ENCODE peak calls at places on chromosomes 2 and 18, in seven cellular contexts. One of them, this sample, is unnamed.
A peak's percentile ranks its signal among the peaks of the same experiment; 100 is the strongest.

GRCh38 chr2:168574856-168575630 is 119.0 kb downstream of the CERS6 start:
- DNase-seq in CD4-positive, alpha-beta memory T cell: no peak
- DNase-seq in prostate gland: no peak
- DNase-seq in CD8-positive, alpha-beta memory T cell: no peak
- DNase-seq in heart left ventricle: no peak
- DNase-seq in tibial artery: no peak
- DNase-seq in left ventricle myocardium inferior: no peak
- DNase-seq in this sample: no peak

GRCh38 chr2:110858135-110858737 is 125.9 kb downstream of the ACOXL start:
- DNase-seq in CD4-positive, alpha-beta memory T cell: peak; percentile 83
- DNase-seq in prostate gland: no peak
- DNase-seq in CD8-positive, alpha-beta memory T cell: peak; percentile 89
- DNase-seq in heart left ventricle: no peak
- DNase-seq in tibial artery: no peak
- DNase-seq in left ventricle myocardium inferior: no peak
- DNase-seq in this sample: no peak

GRCh38 chr2:99860720-99861375 is 281.5 kb downstream of the AFF3 start:
- DNase-seq in CD4-positive, alpha-beta memory T cell: no peak
- DNase-seq in prostate gland: no peak
- DNase-seq in CD8-positive, alpha-beta memory T cell: no peak
- DNase-seq in heart left ventricle: no peak
- DNase-seq in tibial artery: no peak
- DNase-seq in left ventricle myocardium inferior: no peak
- DNase-seq in this sample: no peak

GRCh38 chr2:222057249-222058073 is 241.3 kb downstream of the PAX3 start:
- DNase-seq in CD4-positive, alpha-beta memory T cell: no peak
- DNase-seq in prostate gland: no peak
- DNase-seq in CD8-positive, alpha-beta memory T cell: no peak
- DNase-seq in heart left ventricle: no peak
- DNase-seq in tibial artery: no peak
- DNase-seq in left ventricle myocardium inferior: no peak
- DNase-seq in this sample: no peak

GRCh38 chr2:215535726-215536125 is 99.9 kb upstream of the FN1 start:
- DNase-seq in CD4-positive, alpha-beta memory T cell: no peak
- DNase-seq in prostate gland: no peak
- DNase-seq in CD8-positive, alpha-beta memory T cell: no peak
- DNase-seq in heart left ventricle: no peak
- DNase-seq in tibial artery: no peak
- DNase-seq in left ventricle myocardium inferior: no peak
- DNase-seq in this sample: no peak

GRCh38 chr18:77071711-77072292 is 60.8 kb downstream of the MBP start:
- DNase-seq in CD4-positive, alpha-beta memory T cell: peak; percentile 94
- DNase-seq in prostate gland: no peak
- DNase-seq in CD8-positive, alpha-beta memory T cell: peak; percentile 83
- DNase-seq in heart left ventricle: peak; percentile 59
- DNase-seq in tibial artery: no peak
- DNase-seq in left ventricle myocardium inferior: no peak
- DNase-seq in this sample: peak; percentile 64

GRCh38 chr2:218019411-218020060 is 16.7 kb upstream of the TNS1 start:
- DNase-seq in CD4-positive, alpha-beta memory T cell: no peak
- DNase-seq in prostate gland: no peak
- DNase-seq in CD8-positive, alpha-beta memory T cell: no peak
- DNase-seq in heart left ventricle: peak; percentile 19
- DNase-seq in tibial artery: no peak
- DNase-seq in left ventricle myocardium inferior: peak; percentile 8
- DNase-seq in this sample: no peak

GRCh38 chr2:196233033-196233807 is 61.8 kb upstream of the STK17B start:
- DNase-seq in CD4-positive, alpha-beta memory T cell: no peak
- DNase-seq in prostate gland: peak; percentile 80
- DNase-seq in CD8-positive, alpha-beta memory T cell: no peak
- DNase-seq in heart left ventricle: no peak
- DNase-seq in tibial artery: peak; percentile 44
- DNase-seq in left ventricle myocardium inferior: no peak
- DNase-seq in this sample: no peak

GRCh38 chr18:48142353-48142752 is 211.9 kb upstream of the SMAD2 start:
- DNase-seq in CD4-positive, alpha-beta memory T cell: no peak
- DNase-seq in prostate gland: no peak
- DNase-seq in CD8-positive, alpha-beta memory T cell: no peak
- DNase-seq in heart left ventricle: no peak
- DNase-seq in tibial artery: no peak
- DNase-seq in left ventricle myocardium inferior: no peak
- DNase-seq in this sample: no peak

GRCh38 chr2:103823847-103824246 is 1030.1 kb upstream of the POU3F3 start:
- DNase-seq in CD4-positive, alpha-beta memory T cell: no peak
- DNase-seq in prostate gland: no peak
- DNase-seq in CD8-positive, alpha-beta memory T cell: no peak
- DNase-seq in heart left ventricle: no peak
- DNase-seq in tibial artery: no peak
- DNase-seq in left ventricle myocardium inferior: no peak
- DNase-seq in this sample: no peak

GRCh38 chr18:4453712-4454547 is 1.2 kb downstream of the DLGAP1 start:
- DNase-seq in CD4-positive, alpha-beta memory T cell: no peak
- DNase-seq in prostate gland: no peak
- DNase-seq in CD8-positive, alpha-beta memory T cell: no peak
- DNase-seq in heart left ventricle: no peak
- DNase-seq in tibial artery: no peak
- DNase-seq in left ventricle myocardium inferior: no peak
- DNase-seq in this sample: no peak

GRCh38 chr2:188297983-188298382 is 6.3 kb downstream of the GULP1 start:
- DNase-seq in CD4-positive, alpha-beta memory T cell: no peak
- DNase-seq in prostate gland: no peak
- DNase-seq in CD8-positive, alpha-beta memory T cell: no peak
- DNase-seq in heart left ventricle: no peak
- DNase-seq in tibial artery: no peak
- DNase-seq in left ventricle myocardium inferior: no peak
- DNase-seq in this sample: no peak

GRCh38 chr2:39991298-39991697 is 212.2 kb upstream of the THUMPD2 start:
- DNase-seq in CD4-positive, alpha-beta memory T cell: no peak
- DNase-seq in prostate gland: no peak
- DNase-seq in CD8-positive, alpha-beta memory T cell: no peak
- DNase-seq in heart left ventricle: no peak
- DNase-seq in tibial artery: no peak
- DNase-seq in left ventricle myocardium inferior: no peak
- DNase-seq in this sample: no peak

GRCh38 chr18:79601234-79601633 is 78.4 kb upstream of the CTDP1 start:
- DNase-seq in CD4-positive, alpha-beta memory T cell: no peak
- DNase-seq in prostate gland: no peak
- DNase-seq in CD8-positive, alpha-beta memory T cell: no peak
- DNase-seq in heart left ventricle: no peak
- DNase-seq in tibial artery: no peak
- DNase-seq in left ventricle myocardium inferior: no peak
- DNase-seq in this sample: no peak

GRCh38 chr18:908631-909621 is 4.3 kb downstream of the ADCYAP1 start:
- DNase-seq in CD4-positive, alpha-beta memory T cell: no peak
- DNase-seq in prostate gland: no peak
- DNase-seq in CD8-positive, alpha-beta memory T cell: no peak
- DNase-seq in heart left ventricle: no peak
- DNase-seq in tibial artery: no peak
- DNase-seq in left ventricle myocardium inferior: no peak
- DNase-seq in this sample: no peak

GRCh38 chr2:181658444-181658843 is 1.5 kb upstream of the CERKL start:
- DNase-seq in CD4-positive, alpha-beta memory T cell: no peak
- DNase-seq in prostate gland: no peak
- DNase-seq in CD8-positive, alpha-beta memory T cell: no peak
- DNase-seq in heart left ventricle: no peak
- DNase-seq in tibial artery: no peak
- DNase-seq in left ventricle myocardium inferior: no peak
- DNase-seq in this sample: no peak

GRCh38 chr2:102585704-102586404 is 33.5 kb upstream of the SLC9A2 start:
- DNase-seq in CD4-positive, alpha-beta memory T cell: no peak
- DNase-seq in prostate gland: peak; percentile 6
- DNase-seq in CD8-positive, alpha-beta memory T cell: no peak
- DNase-seq in heart left ventricle: no peak
- DNase-seq in tibial artery: no peak
- DNase-seq in left ventricle myocardium inferior: no peak
- DNase-seq in this sample: no peak

GRCh38 chr2:241546771-241547498 is 11.6 kb upstream of the BOK start:
- DNase-seq in CD4-positive, alpha-beta memory T cell: no peak
- DNase-seq in prostate gland: no peak
- DNase-seq in CD8-positive, alpha-beta memory T cell: no peak
- DNase-seq in heart left ventricle: no peak
- DNase-seq in tibial artery: no peak
- DNase-seq in left ventricle myocardium inferior: no peak
- DNase-seq in this sample: no peak

GRCh38 chr18:67282796-67283195 is 233.7 kb downstream of the DSEL start:
- DNase-seq in CD4-positive, alpha-beta memory T cell: no peak
- DNase-seq in prostate gland: no peak
- DNase-seq in CD8-positive, alpha-beta memory T cell: no peak
- DNase-seq in heart left ventricle: no peak
- DNase-seq in tibial artery: no peak
- DNase-seq in left ventricle myocardium inferior: no peak
- DNase-seq in this sample: no peak

GRCh38 chr2:159044804-159045286 is 76.4 kb downstream of the TANC1 start:
- DNase-seq in CD4-positive, alpha-beta memory T cell: no peak
- DNase-seq in prostate gland: no peak
- DNase-seq in CD8-positive, alpha-beta memory T cell: no peak
- DNase-seq in heart left ventricle: no peak
- DNase-seq in tibial artery: no peak
- DNase-seq in left ventricle myocardium inferior: no peak
- DNase-seq in this sample: no peak

GRCh38 chr2:28765316-28765715 is 13.7 kb downstream of the PPP1CB start:
- DNase-seq in CD4-positive, alpha-beta memory T cell: no peak
- DNase-seq in prostate gland: no peak
- DNase-seq in CD8-positive, alpha-beta memory T cell: no peak
- DNase-seq in heart left ventricle: no peak
- DNase-seq in tibial artery: no peak
- DNase-seq in left ventricle myocardium inferior: no peak
- DNase-seq in this sample: no peak

GRCh38 chr2:79223539-79223938 is 64.0 kb upstream of the REG3A start:
- DNase-seq in CD4-positive, alpha-beta memory T cell: no peak
- DNase-seq in prostate gland: no peak
- DNase-seq in CD8-positive, alpha-beta memory T cell: no peak
- DNase-seq in heart left ventricle: no peak
- DNase-seq in tibial artery: no peak
- DNase-seq in left ventricle myocardium inferior: no peak
- DNase-seq in this sample: no peak

GRCh38 chr18:59029663-59030421 is 109.8 kb upstream of the SEC11C start:
- DNase-seq in CD4-positive, alpha-beta memory T cell: no peak
- DNase-seq in prostate gland: no peak
- DNase-seq in CD8-positive, alpha-beta memory T cell: no peak
- DNase-seq in heart left ventricle: no peak
- DNase-seq in tibial artery: no peak
- DNase-seq in left ventricle myocardium inferior: no peak
- DNase-seq in this sample: no peak

GRCh38 chr18:6382968-6383367 is 31.7 kb downstream of the L3MBTL4 start:
- DNase-seq in CD4-positive, alpha-beta memory T cell: no peak
- DNase-seq in prostate gland: no peak
- DNase-seq in CD8-positive, alpha-beta memory T cell: no peak
- DNase-seq in heart left ventricle: no peak
- DNase-seq in tibial artery: no peak
- DNase-seq in left ventricle myocardium inferior: no peak
- DNase-seq in this sample: no peak

GRCh38 chr2:216922170-216922780 is 62.4 kb upstream of the TNP1 start:
- DNase-seq in CD4-positive, alpha-beta memory T cell: no peak
- DNase-seq in prostate gland: no peak
- DNase-seq in CD8-positive, alpha-beta memory T cell: no peak
- DNase-seq in heart left ventricle: no peak
- DNase-seq in tibial artery: no peak
- DNase-seq in left ventricle myocardium inferior: no peak
- DNase-seq in this sample: no peak

GRCh38 chr18:13712400-13713131 is 13.8 kb downstream of the FAM210A start:
- DNase-seq in CD4-positive, alpha-beta memory T cell: no peak
- DNase-seq in prostate gland: no peak
- DNase-seq in CD8-positive, alpha-beta memory T cell: no peak
- DNase-seq in heart left ventricle: no peak
- DNase-seq in tibial artery: no peak
- DNase-seq in left ventricle myocardium inferior: no peak
- DNase-seq in this sample: no peak
- H3K9me3 ChIP-seq in CD4-positive, alpha-beta memory T cell: no peaks in the 10 kb centered on the region
- H3K9me3 ChIP-seq in prostate gland: no peaks in the 10 kb centered on the region
- H3K9me3 ChIP-seq in CD8-positive, alpha-beta memory T cell: no peaks in the 10 kb centered on the region
- H3K9me3 ChIP-seq in heart left ventricle: no peaks in the 10 kb centered on the region
- H3K9me3 ChIP-seq in tibial artery: no peaks in the 10 kb centered on the region
- H3K9me3 ChIP-seq in left ventricle myocardium inferior: peaks cover under 1% of the 10 kb centered on the region
- H3K9me3 ChIP-seq in this sample: no peaks in the 10 kb centered on the region

GRCh38 chr2:95017836-95018235 is 7.7 kb upstream of the MAL start:
- DNase-seq in CD4-positive, alpha-beta memory T cell: no peak
- DNase-seq in prostate gland: no peak
- DNase-seq in CD8-positive, alpha-beta memory T cell: no peak
- DNase-seq in heart left ventricle: no peak
- DNase-seq in tibial artery: no peak
- DNase-seq in left ventricle myocardium inferior: no peak
- DNase-seq in this sample: no peak
- H3K9me3 ChIP-seq in CD4-positive, alpha-beta memory T cell: no peaks in the 10 kb centered on the region
- H3K9me3 ChIP-seq in prostate gland: no peaks in the 10 kb centered on the region
- H3K9me3 ChIP-seq in CD8-positive, alpha-beta memory T cell: no peaks in the 10 kb centered on the region
- H3K9me3 ChIP-seq in heart left ventricle: no peaks in the 10 kb centered on the region
- H3K9me3 ChIP-seq in tibial artery: no peaks in the 10 kb centered on the region
- H3K9me3 ChIP-seq in left ventricle myocardium inferior: no peaks in the 10 kb centered on the region
- H3K9me3 ChIP-seq in this sample: no peaks in the 10 kb centered on the region

DNA sequence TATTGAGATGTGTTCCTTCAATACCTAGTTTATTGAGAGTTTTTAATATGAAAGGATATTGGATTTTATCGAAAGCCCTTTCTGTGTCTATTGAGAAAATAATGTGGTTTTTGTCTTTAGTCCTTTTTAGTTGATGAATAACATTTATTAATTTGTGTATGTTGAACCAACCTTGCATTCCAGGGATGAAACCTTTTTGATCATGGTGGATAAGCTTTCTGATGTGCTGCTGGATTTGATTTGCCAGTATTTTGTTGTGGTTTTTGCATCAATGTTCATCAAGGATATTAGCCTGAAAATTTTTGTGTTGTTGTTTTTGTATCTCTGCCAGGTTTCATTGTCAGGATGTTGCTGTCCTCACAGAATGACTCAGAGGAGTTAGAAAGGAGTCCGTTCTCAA is 1710.4 kb downstream of the SUCLG1 start:
- DNase-seq in CD4-positive, alpha-beta memory T cell: no peak
- DNase-seq in prostate gland: no peak
- DNase-seq in CD8-positive, alpha-beta memory T cell: no peak
- DNase-seq in heart left ventricle: no peak
- DNase-seq in tibial artery: no peak
- DNase-seq in left ventricle myocardium inferior: no peak
- DNase-seq in this sample: no peak
- H3K9me3 ChIP-seq in CD4-positive, alpha-beta memory T cell: no peaks in the 10 kb centered on the region
- H3K9me3 ChIP-seq in prostate gland: no peaks in the 10 kb centered on the region
- H3K9me3 ChIP-seq in CD8-positive, alpha-beta memory T cell: no peaks in the 10 kb centered on the region
- H3K9me3 ChIP-seq in heart left ventricle: no peaks in the 10 kb centered on the region
- H3K9me3 ChIP-seq in tibial artery: no peaks in the 10 kb centered on the region
- H3K9me3 ChIP-seq in left ventricle myocardium inferior: peaks cover 38% of the 10 kb centered on the region
- H3K9me3 ChIP-seq in this sample: no peaks in the 10 kb centered on the region

DNA sequence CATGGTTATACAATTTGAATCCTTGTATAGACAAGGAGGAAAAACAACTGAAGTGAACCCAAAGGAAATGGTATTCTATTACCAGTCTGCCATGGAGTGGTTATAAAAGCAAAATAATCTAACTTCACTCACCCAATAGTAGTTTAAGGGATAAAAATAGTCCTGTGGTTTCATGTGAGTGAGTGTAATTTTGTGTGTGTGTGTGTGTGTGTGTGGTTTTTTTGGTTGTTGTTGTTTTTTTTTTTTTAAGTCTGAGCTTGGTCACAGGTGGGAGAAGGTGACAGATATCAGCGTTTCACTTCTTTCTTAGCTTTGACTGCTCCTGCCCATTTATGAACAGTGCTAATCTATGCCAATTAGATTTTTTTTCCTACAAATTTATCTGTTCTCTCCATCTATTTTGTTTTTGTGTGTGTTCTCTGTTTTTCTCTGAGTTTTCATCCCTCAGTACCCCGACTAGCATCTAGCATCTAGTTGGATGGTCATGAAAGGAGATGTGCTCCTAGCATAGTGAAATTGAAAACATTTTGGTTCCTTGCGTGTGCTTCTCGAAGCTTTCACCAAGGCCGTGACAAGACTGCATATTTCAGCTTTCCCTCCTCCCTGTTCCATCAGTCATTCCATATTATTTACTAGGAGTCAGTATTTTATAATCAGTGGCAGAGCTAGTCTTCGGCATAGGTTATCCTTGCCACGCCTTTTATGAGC is 200.1 kb upstream of the DTNA start:
- DNase-seq in CD4-positive, alpha-beta memory T cell: no peak
- DNase-seq in prostate gland: no peak
- DNase-seq in CD8-positive, alpha-beta memory T cell: no peak
- DNase-seq in heart left ventricle: no peak
- DNase-seq in tibial artery: no peak
- DNase-seq in left ventricle myocardium inferior: no peak
- DNase-seq in this sample: no peak
- H3K9me3 ChIP-seq in CD4-positive, alpha-beta memory T cell: no peaks in the 10 kb centered on the region
- H3K9me3 ChIP-seq in prostate gland: no peaks in the 10 kb centered on the region
- H3K9me3 ChIP-seq in CD8-positive, alpha-beta memory T cell: no peaks in the 10 kb centered on the region
- H3K9me3 ChIP-seq in heart left ventricle: no peaks in the 10 kb centered on the region
- H3K9me3 ChIP-seq in tibial artery: no peaks in the 10 kb centered on the region
- H3K9me3 ChIP-seq in left ventricle myocardium inferior: no peaks in the 10 kb centered on the region
- H3K9me3 ChIP-seq in this sample: no peaks in the 10 kb centered on the region